ENCODE peak calls at places on chromosomes 11 and 22, in seven cellular contexts. One of them, this sample, is unnamed.

GRCh38 chr11:104410336-104410735 is 246.4 kb upstream of the PDGFD start:
- DNase-seq in mesendoderm: no peak
- DNase-seq in IMR-90: no peak
- DNase-seq in trophoblast cell: no peak
- DNase-seq in mesenchymal stem cell: no peak
- DNase-seq in H1: no peak
- DNase-seq in neuronal stem cell: no peak
- DNase-seq in this sample: no peak

GRCh38 chr11:45252134-45252856 is 33.8 kb downstream of the SYT13 start:
- DNase-seq in mesendoderm: peak; percentile 84
- DNase-seq in IMR-90: peak; percentile 7
- DNase-seq in trophoblast cell: peak; percentile 53
- DNase-seq in mesenchymal stem cell: peak; percentile 54
- DNase-seq in H1: peak; percentile 96
- DNase-seq in neuronal stem cell: peak; percentile 59
- DNase-seq in this sample: peak; percentile 92

GRCh38 chr22:50298937-50299656 is 8.3 kb downstream of the PLXNB2 start:
- DNase-seq in mesendoderm: no peak
- DNase-seq in IMR-90: peak; percentile 11
- DNase-seq in trophoblast cell: peak; percentile 62
- DNase-seq in mesenchymal stem cell: peak; percentile 85
- DNase-seq in H1: no peak
- DNase-seq in neuronal stem cell: no peak
- DNase-seq in this sample: no peak

GRCh38 chr11:78253797-78254196 is 65.1 kb downstream of the USP35 start:
- DNase-seq in mesendoderm: no peak
- DNase-seq in IMR-90: peak; percentile 68
- DNase-seq in trophoblast cell: no peak
- DNase-seq in mesenchymal stem cell: no peak
- DNase-seq in H1: no peak
- DNase-seq in neuronal stem cell: no peak
- DNase-seq in this sample: no peak

GRCh38 chr22:50310209-50310722 is 2.8 kb upstream of the PLXNB2 start:
- DNase-seq in mesendoderm: no peak
- DNase-seq in IMR-90: no peak
- DNase-seq in trophoblast cell: no peak
- DNase-seq in mesenchymal stem cell: no peak
- DNase-seq in H1: no peak
- DNase-seq in neuronal stem cell: no peak
- DNase-seq in this sample: no peak

GRCh38 chr11:2591805-2592204 is 108.0 kb downstream of the KCNQ1OT1 start:
- DNase-seq in mesendoderm: no peak
- DNase-seq in IMR-90: no peak
- DNase-seq in trophoblast cell: no peak
- DNase-seq in mesenchymal stem cell: no peak
- DNase-seq in H1: no peak
- DNase-seq in neuronal stem cell: no peak
- DNase-seq in this sample: peak; percentile 23

GRCh38 chr11:95137299-95137698 is 47.7 kb downstream of the ENDOD1 start:
- DNase-seq in mesendoderm: no peak
- DNase-seq in IMR-90: no peak
- DNase-seq in trophoblast cell: no peak
- DNase-seq in mesenchymal stem cell: no peak
- DNase-seq in H1: no peak
- DNase-seq in neuronal stem cell: no peak
- DNase-seq in this sample: no peak

GRCh38 chr11:87223816-87224215 is 186.1 kb downstream of the TMEM135 start:
- DNase-seq in mesendoderm: no peak
- DNase-seq in IMR-90: peak; percentile 8
- DNase-seq in trophoblast cell: no peak
- DNase-seq in mesenchymal stem cell: no peak
- DNase-seq in H1: no peak
- DNase-seq in neuronal stem cell: no peak
- DNase-seq in this sample: no peak

GRCh38 chr22:49933236-49933921 is 14.9 kb downstream of the CRELD2 start:
- DNase-seq in mesendoderm: no peak
- DNase-seq in IMR-90: no peak
- DNase-seq in trophoblast cell: no peak
- DNase-seq in mesenchymal stem cell: no peak
- DNase-seq in H1: no peak
- DNase-seq in neuronal stem cell: no peak
- DNase-seq in this sample: no peak

DNA sequence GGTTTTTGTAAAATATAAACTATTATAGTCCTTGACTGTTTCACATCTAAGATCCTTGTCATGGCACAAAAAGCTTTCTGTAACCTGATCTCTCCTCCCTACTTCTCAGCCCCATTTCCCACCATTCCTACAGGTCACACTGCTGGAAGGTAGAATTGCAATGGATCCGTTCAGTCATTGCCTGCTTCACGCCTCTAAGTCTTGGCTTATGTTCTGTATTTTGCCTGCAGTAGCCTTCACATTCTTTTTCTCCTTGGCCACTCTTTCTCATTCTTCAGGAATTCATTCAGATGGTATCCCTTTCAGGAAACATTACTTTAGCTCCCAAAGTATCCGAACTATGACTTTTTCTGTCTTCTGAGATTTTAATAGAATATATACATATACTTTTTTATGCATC is 731.4 kb downstream of the NTM start:
- DNase-seq in mesendoderm: no peak
- DNase-seq in IMR-90: peak; percentile 70
- DNase-seq in trophoblast cell: no peak
- DNase-seq in mesenchymal stem cell: no peak
- DNase-seq in H1: no peak
- DNase-seq in neuronal stem cell: no peak
- DNase-seq in this sample: no peak
- H2BK120ac ChIP-seq in mesendoderm: no peak overlapping the region
- H2BK120ac ChIP-seq in IMR-90: peak overlapping the region; percentile 92
- H2BK120ac ChIP-seq in trophoblast cell: no peak overlapping the region
- H2BK120ac ChIP-seq in mesenchymal stem cell: no peak overlapping the region
- H2BK120ac ChIP-seq in H1: no peak overlapping the region
- H2BK120ac ChIP-seq in neuronal stem cell: no peak overlapping the region
- H2BK120ac ChIP-seq in this sample: no peak overlapping the region

GRCh38 chr11:128550967-128551522 is 36.3 kb downstream of the ETS1 start:
- DNase-seq in mesendoderm: no peak
- DNase-seq in IMR-90: no peak
- DNase-seq in trophoblast cell: no peak
- DNase-seq in mesenchymal stem cell: no peak
- DNase-seq in H1: no peak
- DNase-seq in neuronal stem cell: no peak
- DNase-seq in this sample: no peak
- H2BK120ac ChIP-seq in mesendoderm: no peak overlapping the region
- H2BK120ac ChIP-seq in IMR-90: no peak overlapping the region
- H2BK120ac ChIP-seq in trophoblast cell: no peak overlapping the region
- H2BK120ac ChIP-seq in mesenchymal stem cell: no peak overlapping the region
- H2BK120ac ChIP-seq in H1: no peak overlapping the region
- H2BK120ac ChIP-seq in neuronal stem cell: no peak overlapping the region
- H2BK120ac ChIP-seq in this sample: no peak overlapping the region

GRCh38 chr11:20360650-20361049 is 2.9 kb upstream of the HTATIP2 start:
- DNase-seq in mesendoderm: no peak
- DNase-seq in IMR-90: peak; percentile 55
- DNase-seq in trophoblast cell: peak; percentile 12
- DNase-seq in mesenchymal stem cell: peak; percentile 62
- DNase-seq in H1: no peak
- DNase-seq in neuronal stem cell: no peak
- DNase-seq in this sample: no peak

GRCh38 chr11:20362481-20362880 is 1.0 kb upstream of the HTATIP2 start:
- DNase-seq in mesendoderm: no peak
- DNase-seq in IMR-90: no peak
- DNase-seq in trophoblast cell: no peak
- DNase-seq in mesenchymal stem cell: no peak
- DNase-seq in H1: no peak
- DNase-seq in neuronal stem cell: no peak
- DNase-seq in this sample: no peak

GRCh38 chr11:20363500-20364411 is at the start of gene HTATIP2:
- DNase-seq in mesendoderm: peak; percentile 78
- DNase-seq in IMR-90: peak; percentile 33
- DNase-seq in trophoblast cell: peak; percentile 37
- DNase-seq in mesenchymal stem cell: peak; percentile 57
- DNase-seq in H1: peak; percentile 70
- DNase-seq in neuronal stem cell: no peak
- DNase-seq in this sample: peak; percentile 71

GRCh38 chr11:20364412-20364792 is 888 bp downstream of the HTATIP2 start:
- DNase-seq in mesendoderm: no peak
- DNase-seq in IMR-90: no peak
- DNase-seq in trophoblast cell: no peak
- DNase-seq in mesenchymal stem cell: no peak
- DNase-seq in H1: no peak
- DNase-seq in neuronal stem cell: no peak
- DNase-seq in this sample: peak; percentile 42

GRCh38 chr11:20363149-20363499 is 390 bp upstream of the HTATIP2 start:
- DNase-seq in mesendoderm: no peak
- DNase-seq in IMR-90: no peak
- DNase-seq in trophoblast cell: no peak
- DNase-seq in mesenchymal stem cell: no peak
- DNase-seq in H1: no peak
- DNase-seq in neuronal stem cell: no peak
- DNase-seq in this sample: no peak
- H2BK120ac ChIP-seq in mesendoderm: no peak overlapping the region
- H2BK120ac ChIP-seq in IMR-90: peak overlapping the region; percentile 85
- H2BK120ac ChIP-seq in trophoblast cell: no peak overlapping the region
- H2BK120ac ChIP-seq in mesenchymal stem cell: no peak overlapping the region
- H2BK120ac ChIP-seq in H1: no peak overlapping the region
- H2BK120ac ChIP-seq in neuronal stem cell: no peak overlapping the region
- H2BK120ac ChIP-seq in this sample: no peak overlapping the region

GRCh38 chr22:19994851-19995610 is 21.6 kb downstream of the ARVCF start:
- DNase-seq in mesendoderm: no peak
- DNase-seq in IMR-90: peak; percentile 29
- DNase-seq in trophoblast cell: no peak
- DNase-seq in mesenchymal stem cell: no peak
- DNase-seq in H1: no peak
- DNase-seq in neuronal stem cell: no peak
- DNase-seq in this sample: no peak

GRCh38 chr22:19997561-19998231 is 18.9 kb downstream of the ARVCF start:
- DNase-seq in mesendoderm: no peak
- DNase-seq in IMR-90: no peak
- DNase-seq in trophoblast cell: no peak
- DNase-seq in mesenchymal stem cell: no peak
- DNase-seq in H1: no peak
- DNase-seq in neuronal stem cell: no peak
- DNase-seq in this sample: no peak

GRCh38 chr22:19998232-19998951 is 18.2 kb downstream of the ARVCF start:
- DNase-seq in mesendoderm: peak; percentile 47
- DNase-seq in IMR-90: no peak
- DNase-seq in trophoblast cell: no peak
- DNase-seq in mesenchymal stem cell: no peak
- DNase-seq in H1: no peak
- DNase-seq in neuronal stem cell: no peak
- DNase-seq in this sample: no peak

GRCh38 chr22:19995611-19996339 is 20.8 kb downstream of the ARVCF start:
- DNase-seq in mesendoderm: no peak
- DNase-seq in IMR-90: no peak
- DNase-seq in trophoblast cell: no peak
- DNase-seq in mesenchymal stem cell: no peak
- DNase-seq in H1: no peak
- DNase-seq in neuronal stem cell: no peak
- DNase-seq in this sample: no peak

GRCh38 chr22:19996694-19997384 is 19.8 kb downstream of the ARVCF start:
- DNase-seq in mesendoderm: no peak
- DNase-seq in IMR-90: no peak
- DNase-seq in trophoblast cell: no peak
- DNase-seq in mesenchymal stem cell: no peak
- DNase-seq in H1: no peak
- DNase-seq in neuronal stem cell: no peak
- DNase-seq in this sample: no peak
- H2BK120ac ChIP-seq in mesendoderm: no peak overlapping the region
- H2BK120ac ChIP-seq in IMR-90: no peak overlapping the region
- H2BK120ac ChIP-seq in trophoblast cell: no peak overlapping the region
- H2BK120ac ChIP-seq in mesenchymal stem cell: no peak overlapping the region
- H2BK120ac ChIP-seq in H1: no peak overlapping the region
- H2BK120ac ChIP-seq in neuronal stem cell: peak overlapping the region; percentile 25
- H2BK120ac ChIP-seq in this sample: no peak overlapping the region

GRCh38 chr11:28289444-28289843 is 181.3 kb downstream of the METTL15 start:
- DNase-seq in mesendoderm: peak; percentile 20
- DNase-seq in IMR-90: no peak
- DNase-seq in trophoblast cell: no peak
- DNase-seq in mesenchymal stem cell: no peak
- DNase-seq in H1: no peak
- DNase-seq in neuronal stem cell: no peak
- DNase-seq in this sample: no peak

DNA sequence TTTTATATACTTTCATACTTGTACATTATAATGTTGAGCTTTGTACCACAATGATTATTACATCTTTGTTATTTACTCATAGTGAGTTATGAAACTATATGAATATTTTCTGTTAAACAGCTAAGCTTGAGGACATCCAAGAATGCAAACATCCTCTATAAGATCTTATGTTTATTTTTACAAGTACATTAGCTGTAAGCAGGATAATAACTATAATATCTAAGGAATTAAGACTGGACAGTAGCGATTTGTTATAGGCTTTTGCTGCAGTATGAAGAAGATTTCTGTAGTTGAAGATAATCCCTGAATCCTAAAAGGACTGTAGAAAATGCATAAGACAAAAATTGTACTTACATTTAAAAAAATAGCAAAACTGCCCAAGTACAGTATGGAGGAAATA is 176.0 kb downstream of the METTL15 start:
- DNase-seq in mesendoderm: no peak
- DNase-seq in IMR-90: peak; percentile 38
- DNase-seq in trophoblast cell: no peak
- DNase-seq in mesenchymal stem cell: no peak
- DNase-seq in H1: no peak
- DNase-seq in neuronal stem cell: no peak
- DNase-seq in this sample: no peak
- H2BK120ac ChIP-seq in mesendoderm: no peak overlapping the region
- H2BK120ac ChIP-seq in IMR-90: no peak overlapping the region
- H2BK120ac ChIP-seq in trophoblast cell: no peak overlapping the region
- H2BK120ac ChIP-seq in mesenchymal stem cell: no peak overlapping the region
- H2BK120ac ChIP-seq in H1: no peak overlapping the region
- H2BK120ac ChIP-seq in neuronal stem cell: no peak overlapping the region
- H2BK120ac ChIP-seq in this sample: no peak overlapping the region